ENCODE peak calls at places on chromosomes 3 and 15, in five cellular contexts. I, R, X, C and M are unnamed samples.

GRCh38 chr15:40925863-40926658 is 3.1 kb upstream of the DLL4 start:
- DNase-seq in I (no peak), R (no peak), X (no peak), C (no peak), M (peak)

GRCh38 chr3:141021261-141021660 is 29.9 kb upstream of the SPSB4 start:
- DNase-seq in X (no peak), R (no peak), I (no peak), C (no peak), M (no peak)

GRCh38 chr3:163159306-163159705 is 1662.7 kb downstream of the OTOL1 start:
- DNase-seq in X (no peak), R (no peak), C (no peak), I (no peak), M (no peak)

GRCh38 chr3:65993134-65993900 is 45.4 kb downstream of the MAGI1 start:
- DNase-seq in I (no peak), X (no peak), R (no peak), C (no peak), M (no peak)

GRCh38 chr3:128423525-128424147 is 43.1 kb downstream of the DNAJB8 start:
- DNase-seq in C (no peak), I (no peak), X (no peak), R (no peak), M (no peak)

GRCh38 chr3:9295007-9295406 is 45.6 kb upstream of the SRGAP3 start:
- DNase-seq in X (no peak), R (no peak), I (no peak), C (no peak), M (peak)

GRCh38 chr3:63967675-63968611 is 55.4 kb downstream of the PSMD6 start:
- DNase-seq in R (peak), C (peak), I (no peak), X (peak), M (peak)

GRCh38 chr15:40770147-40770721 is 454 bp downstream of the C15orf62 start:
- DNase-seq in I (no peak), X (no peak), C (no peak), R (no peak), M (peak)

GRCh38 chr3:106758459-106758858 is 618.8 kb upstream of the CCDC54 start:
- DNase-seq in I (no peak), X (no peak), R (no peak), C (no peak), M (no peak)

GRCh38 chr3:121167374-121168139 is 259.6 kb downstream of the STXBP5L start:
- DNase-seq in R (no peak), X (no peak), I (no peak), C (no peak), M (no peak)

GRCh38 chr3:106714400-106714799 is 662.8 kb upstream of the CCDC54 start:
- DNase-seq in X (no peak), C (no peak), I (no peak), R (no peak), M (no peak)

GRCh38 chr15:61281328-61281727 is 52.2 kb upstream of the RORA start:
- DNase-seq in C (no peak), X (no peak), I (no peak), R (no peak), M (no peak)

GRCh38 chr15:41987246-41987924 is 15.0 kb upstream of the EHD4 start:
- DNase-seq in C (no peak), X (no peak), R (no peak), I (no peak), M (no peak)

GRCh38 chr3:133038731-133039398 is 674 bp downstream of the TMEM108 start:
- DNase-seq in R (no peak), C (no peak), X (peak), I (no peak), M (peak)

GRCh38 chr15:71282086-71282485 is 166.8 kb downstream of the THSD4 start:
- DNase-seq in C (no peak), I (no peak), X (no peak), R (no peak), M (no peak)

GRCh38 chr3:170023165-170023564 is 14.6 kb upstream of the GPR160 start:
- DNase-seq in R (no peak), C (no peak), X (no peak), I (no peak), M (no peak)

GRCh38 chr3:169285057-169285990 is 378.2 kb downstream of the MECOM start:
- DNase-seq in I (no peak), X (no peak), R (no peak), C (no peak), M (no peak)

GRCh38 chr3:182562274-182562673 is 231.0 kb upstream of the ATP11B start:
- DNase-seq in C (no peak), I (no peak), R (no peak), X (no peak), M (no peak)

GRCh38 chr15:32706704-32707103 is 11.1 kb upstream of the GREM1 start:
- DNase-seq in X (no peak), I (no peak), C (no peak), R (no peak), M (no peak)

GRCh38 chr3:131231710-131232348 is 149.7 kb upstream of the NUDT16 start:
- DNase-seq in C (no peak), I (no peak), R (no peak), X (no peak), M (peak)

GRCh38 chr15:63059573-63060216 is 17.1 kb downstream of the TPM1 start:
- DNase-seq in R (no peak), X (no peak), I (no peak), C (no peak), M (no peak)

GRCh38 chr15:67177750-67178149 is 76.7 kb downstream of the AAGAB start:
- DNase-seq in X (no peak), R (no peak), I (no peak), C (no peak), M (no peak)

GRCh38 chr3:44905501-44906159 is 31.2 kb downstream of the TGM4 start:
- DNase-seq in X (no peak), R (no peak), C (no peak), I (no peak), M (no peak)

GRCh38 chr3:110568246-110568645 is 503.4 kb upstream of the NECTIN3 start:
- DNase-seq in I (no peak), R (no peak), X (no peak), C (no peak), M (no peak)

GRCh38 chr3:194489736-194490612 is 3.2 kb upstream of the ATP13A3 start:
- DNase-seq in R (peak), C (peak), X (no peak), I (no peak), M (no peak)

GRCh38 chr3:59253523-59253922 is 203.7 kb upstream of the CFAP20DC start:
- DNase-seq in C (no peak), X (no peak), I (no peak), R (no peak), M (no peak)

GRCh38 chr3:172355836-172356235 is 92.4 kb downstream of the GHSR start:
- DNase-seq in R (no peak), X (peak), I (no peak), C (no peak), M (no peak)

GRCh38 chr15:38536201-38536676 is 28.4 kb downstream of the RASGRP1 start:
- DNase-seq in R (no peak), I (no peak), C (no peak), X (peak), M (no peak)

GRCh38 chr3:37899101-37899707 is 37.5 kb downstream of the CTDSPL start:
- DNase-seq in I (no peak), X (no peak), R (peak), C (peak), M (no peak)

GRCh38 chr15:40957581-40958051 is 4.3 kb downstream of the CHAC1 start:
- DNase-seq in R (no peak), C (no peak), X (no peak), I (no peak), M (peak)

GRCh38 chr15:92049290-92050008 is 195.9 kb downstream of the SLCO3A1 start:
- DNase-seq in X (no peak), C (no peak), I (no peak), R (no peak), M (no peak)

GRCh38 chr15:35450492-35450891 is 95.5 kb downstream of the DPH6 start:
- DNase-seq in X (no peak), C (no peak), R (no peak), I (no peak), M (no peak)

GRCh38 chr3:16386536-16386935 is 121.5 kb downstream of the OXNAD1 start:
- DNase-seq in X (no peak), C (no peak), I (no peak), R (no peak), M (no peak)

GRCh38 chr3:192685801-192686200 is 41.5 kb downstream of the FGF12 start:
- DNase-seq in X (no peak), R (no peak), I (no peak), C (no peak), M (no peak)

GRCh38 chr3:171456765-171457164 is 3.4 kb downstream of the TNIK start:
- DNase-seq in X (no peak), C (no peak), R (no peak), I (no peak), M (no peak)

GRCh38 chr3:40975711-40976121 is 223.6 kb upstream of the CTNNB1 start:
- DNase-seq in C (no peak), I (no peak), R (no peak), X (no peak), M (no peak)